ENCODE peak calls at places on chromosomes 13 and 19, in four cellular contexts. One of them, this sample, is unnamed.

GRCh38 chr13:19181621-19182485 is at the start of gene TUBA3C:
- DNase-seq in K562: peak
- DNase-seq in HepG2: no peak
- DNase-seq in GM12878: no peak
- DNase-seq in this sample: peak

GRCh38 chr19:36160821-36161596 is 8.8 kb upstream of the COX7A1 start:
- DNase-seq in K562: no peak
- DNase-seq in HepG2: no peak
- DNase-seq in GM12878: no peak
- DNase-seq in this sample: no peak

GRCh38 chr19:46052896-46053295 is 12.1 kb upstream of the IGFL4 start:
- DNase-seq in K562: no peak
- DNase-seq in HepG2: no peak
- DNase-seq in GM12878: no peak
- DNase-seq in this sample: no peak

GRCh38 chr13:113917523-113918371 is 53.9 kb upstream of the GAS6 start:
- DNase-seq in K562: no peak
- DNase-seq in HepG2: no peak
- DNase-seq in GM12878: no peak
- DNase-seq in this sample: no peak

GRCh38 chr13:97256343-97256783 is 34.2 kb downstream of the MBNL2 start:
- DNase-seq in K562: peak
- DNase-seq in HepG2: peak
- DNase-seq in GM12878: no peak
- DNase-seq in this sample: no peak

GRCh38 chr19:22256856-22257255 is 29.4 kb upstream of the ZNF729 start:
- DNase-seq in K562: no peak
- DNase-seq in HepG2: no peak
- DNase-seq in GM12878: no peak
- DNase-seq in this sample: no peak

GRCh38 chr13:112341976-112342735 is 34.0 kb upstream of the SPACA7 start:
- DNase-seq in K562: no peak
- DNase-seq in HepG2: no peak
- DNase-seq in GM12878: no peak
- DNase-seq in this sample: no peak

GRCh38 chr13:51674276-51674675 is 90.0 kb downstream of the WDFY2 start:
- DNase-seq in K562: no peak
- DNase-seq in HepG2: no peak
- DNase-seq in GM12878: no peak
- DNase-seq in this sample: no peak

GRCh38 chr13:49995535-49996165 is 1.2 kb upstream of the TRIM13 start:
- DNase-seq in K562: no peak
- DNase-seq in HepG2: no peak
- DNase-seq in GM12878: peak
- DNase-seq in this sample: peak

GRCh38 chr19:14775855-14776254 is 2.5 kb downstream of the ADGRE2 start:
- DNase-seq in K562: peak
- DNase-seq in HepG2: no peak
- DNase-seq in GM12878: no peak
- DNase-seq in this sample: no peak

GRCh38 chr19:2150794-2151338 is 500 bp downstream of the AP3D1 start:
- DNase-seq in K562: peak
- DNase-seq in HepG2: no peak
- DNase-seq in GM12878: no peak
- DNase-seq in this sample: no peak

GRCh38 chr13:73131247-73131646 is 72.4 kb downstream of the KLF5 start:
- DNase-seq in K562: no peak
- DNase-seq in HepG2: no peak
- DNase-seq in GM12878: no peak
- DNase-seq in this sample: no peak

GRCh38 chr13:98571955-98572662 is 4.8 kb downstream of the STK24 start:
- DNase-seq in K562: no peak
- DNase-seq in HepG2: peak
- DNase-seq in GM12878: no peak
- DNase-seq in this sample: peak

GRCh38 chr19:35715981-35716734 is 1.6 kb upstream of the KMT2B start:
- DNase-seq in K562: peak
- DNase-seq in HepG2: peak
- DNase-seq in GM12878: no peak
- DNase-seq in this sample: peak

GRCh38 chr13:98984118-98984517 is 6.3 kb upstream of the DOCK9 start:
- DNase-seq in K562: no peak
- DNase-seq in HepG2: peak
- DNase-seq in GM12878: no peak
- DNase-seq in this sample: no peak

GRCh38 chr13:74978596-74978995 is 503.4 kb downstream of the TBC1D4 start:
- DNase-seq in K562: no peak
- DNase-seq in HepG2: no peak
- DNase-seq in GM12878: no peak
- DNase-seq in this sample: no peak

GRCh38 chr13:99467764-99468163 is 33.5 kb upstream of the TM9SF2 start:
- DNase-seq in K562: no peak
- DNase-seq in HepG2: no peak
- DNase-seq in GM12878: no peak
- DNase-seq in this sample: no peak

GRCh38 chr19:2478324-2478755 is 2.4 kb downstream of the GADD45B start:
- DNase-seq in K562: no peak
- DNase-seq in HepG2: no peak
- DNase-seq in GM12878: no peak
- DNase-seq in this sample: peak

GRCh38 chr13:43911871-43912270 is 32.2 kb downstream of the LACC1 start:
- DNase-seq in K562: no peak
- DNase-seq in HepG2: no peak
- DNase-seq in GM12878: no peak
- DNase-seq in this sample: no peak

GRCh38 chr13:96379967-96380366 is 290.1 kb downstream of the HS6ST3 start:
- DNase-seq in K562: no peak
- DNase-seq in HepG2: no peak
- DNase-seq in GM12878: no peak
- DNase-seq in this sample: no peak

GRCh38 chr13:104006625-104007061 is 940.4 kb upstream of the SLC10A2 start:
- DNase-seq in K562: no peak
- DNase-seq in HepG2: no peak
- DNase-seq in GM12878: no peak
- DNase-seq in this sample: peak

GRCh38 chr19:3722443-3723109 is 14.4 kb downstream of the TJP3 start:
- DNase-seq in K562: peak
- DNase-seq in HepG2: no peak
- DNase-seq in GM12878: no peak
- DNase-seq in this sample: peak

GRCh38 chr13:23599083-23599925 is 29.1 kb downstream of the TNFRSF19 start:
- DNase-seq in K562: no peak
- DNase-seq in HepG2: peak
- DNase-seq in GM12878: no peak
- DNase-seq in this sample: no peak

DNA sequence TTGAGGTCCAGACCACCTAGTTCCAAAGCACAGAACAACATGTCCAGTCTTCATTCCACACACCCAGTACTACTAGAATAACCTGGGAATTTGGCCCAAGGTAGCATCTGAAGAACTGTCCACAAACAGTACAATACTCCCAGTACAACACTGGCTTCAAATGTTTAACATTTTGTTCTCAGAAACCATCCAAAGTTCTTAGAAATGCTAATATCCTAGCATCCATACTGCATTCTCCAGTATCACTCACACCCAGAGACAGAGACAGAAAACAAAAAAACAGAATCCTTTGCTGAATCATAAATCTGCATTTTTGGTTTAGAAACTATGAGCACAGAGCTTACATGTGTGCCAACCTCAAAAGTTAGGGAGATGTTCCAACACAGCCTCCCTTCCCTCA is 490.8 kb downstream of the FOXO1 start:
- DNase-seq in K562: no peak
- DNase-seq in HepG2: no peak
- DNase-seq in GM12878: no peak
- DNase-seq in this sample: no peak
- TF ChIP-seq EP300 in K562: no peak
- TF ChIP-seq EP300 in HepG2: no peak
- TF ChIP-seq EP300 in GM12878: no peak
- TF ChIP-seq EP300 in this sample: no peak

GRCh38 chr13:71513414-71514063 is 353.5 kb downstream of the DACH1 start:
- DNase-seq in K562: no peak
- DNase-seq in HepG2: no peak
- DNase-seq in GM12878: no peak
- DNase-seq in this sample: no peak
- TF ChIP-seq FOXM1 in K562: no peak
- TF ChIP-seq FOXM1 in HepG2: no peak
- TF ChIP-seq FOXM1 in GM12878: no peak
- TF ChIP-seq FOXM1 in this sample: no peak

DNA sequence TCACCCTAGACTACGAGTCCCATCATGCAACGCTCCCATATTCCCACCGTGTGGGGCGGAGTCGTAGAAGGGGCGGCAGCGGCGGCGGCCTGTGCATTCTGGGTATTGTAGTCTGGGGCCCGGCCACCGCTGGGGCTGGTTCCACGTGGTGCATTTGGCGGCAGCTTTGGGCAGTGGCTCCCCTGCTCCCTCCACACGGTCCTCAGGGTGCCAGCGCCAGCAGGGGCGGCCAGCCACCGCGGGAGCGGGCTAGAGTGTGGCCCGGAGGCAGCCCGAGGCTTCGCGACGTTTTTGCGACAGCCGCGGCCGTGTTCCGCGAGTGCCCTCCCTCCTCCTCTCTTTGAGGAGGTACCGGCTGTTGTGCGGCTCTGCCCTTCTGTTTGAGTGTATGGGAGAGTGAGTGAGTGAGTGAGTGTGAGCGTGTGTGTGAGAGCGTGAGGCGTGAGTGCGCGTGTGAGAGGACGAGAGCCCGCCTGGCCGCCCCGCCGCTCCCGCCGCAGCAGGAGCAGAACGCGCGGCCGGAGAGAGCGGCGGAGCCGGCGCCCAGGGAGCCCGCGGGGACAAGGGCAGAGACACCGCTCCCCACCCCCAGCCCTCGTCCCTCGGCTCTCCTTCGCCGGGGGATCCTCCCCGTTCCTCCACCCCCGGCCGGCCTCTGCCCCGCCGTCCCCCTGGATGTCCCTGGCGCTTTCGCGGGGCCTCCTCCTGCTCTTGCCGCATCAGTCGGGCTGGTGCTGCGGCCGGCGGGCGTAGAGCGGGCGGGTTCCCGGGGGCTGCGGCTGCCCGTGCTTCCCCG is at the start of gene CDK8:
- DNase-seq in K562: peak
- DNase-seq in HepG2: peak
- DNase-seq in GM12878: peak
- DNase-seq in this sample: peak
- TF ChIP-seq EP300 in K562: no peak
- TF ChIP-seq EP300 in HepG2: no peak
- TF ChIP-seq EP300 in GM12878: no peak
- TF ChIP-seq EP300 in this sample: no peak

GRCh38 chr19:5122671-5123409 is 153.9 kb downstream of the KDM4B start:
- DNase-seq in K562: no peak
- DNase-seq in HepG2: no peak
- DNase-seq in GM12878: no peak
- DNase-seq in this sample: no peak
- TF ChIP-seq FOXM1 in K562: no peak
- TF ChIP-seq FOXM1 in HepG2: no peak
- TF ChIP-seq FOXM1 in GM12878: no peak
- TF ChIP-seq FOXM1 in this sample: no peak

DNA sequence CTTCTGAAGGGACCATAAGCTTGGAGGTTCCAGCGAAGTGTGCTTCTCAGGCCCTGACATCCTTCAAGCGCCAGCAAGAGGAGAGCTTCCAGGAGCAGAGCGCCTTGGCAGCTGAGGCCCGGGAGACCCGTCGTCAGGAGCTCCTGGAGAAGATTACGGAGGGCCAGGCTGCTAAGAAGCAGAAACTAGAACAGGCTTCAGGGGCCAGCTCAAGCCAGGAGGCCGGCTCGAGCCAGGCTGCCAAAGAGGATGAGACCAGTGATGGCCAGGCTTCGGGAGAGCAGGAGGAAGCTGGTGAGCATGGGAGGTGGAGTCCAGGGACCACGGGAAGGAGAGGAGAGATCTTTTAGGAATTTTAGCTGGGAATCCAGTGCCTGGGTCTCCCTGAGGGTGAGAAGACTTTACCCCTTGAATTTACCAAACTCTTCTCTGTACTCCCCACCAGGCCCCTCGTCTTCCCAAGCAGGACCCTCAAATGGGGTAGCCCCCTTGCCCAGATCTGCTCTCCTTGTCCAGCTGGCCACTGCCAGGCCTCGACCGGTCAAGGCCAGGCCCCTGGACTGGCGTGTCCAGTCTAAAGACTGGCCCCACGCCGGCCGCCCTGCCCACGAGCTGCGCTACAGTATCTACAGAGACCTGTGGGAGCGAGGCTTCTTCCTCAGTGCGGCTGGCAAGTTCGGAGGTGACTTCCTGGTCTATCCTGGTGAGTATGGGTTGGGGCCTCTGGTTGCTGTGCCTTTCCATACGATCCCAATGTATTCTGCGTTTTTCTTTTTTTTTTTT is 754 bp downstream of the TSEN34 start:
- DNase-seq in K562: no peak
- DNase-seq in HepG2: no peak
- DNase-seq in GM12878: no peak
- DNase-seq in this sample: no peak
- TF ChIP-seq EP300 in K562: no peak
- TF ChIP-seq EP300 in HepG2: no peak
- TF ChIP-seq EP300 in GM12878: no peak
- TF ChIP-seq EP300 in this sample: no peak

This sample was measured in SK-N-SH.